ENCODE peak calls at places on chromosomes 13 and 19, in ten cellular contexts. One of them, this sample, is unnamed.

GRCh38 chr13:64993514-64994164 is 2236.5 kb downstream of the PCDH9 start:
- DNase-seq in nucleus accumbens: no peak
- DNase-seq in stromal cell of bone marrow: no peak
- DNase-seq in WTC11: no peak
- DNase-seq in stimulated activated CD4-positive, alpha-beta T cell treated with anti-CD3 and anti-CD28 coated beads, TNF-alpha, amount 100 ng/mL, for 1 hour: no peak
- DNase-seq in HT-29: no peak
- DNase-seq in AG04450: no peak
- DNase-seq in H4: no peak
- DNase-seq in heart right ventricle: no peak
- DNase-seq in T follicular helper cell: no peak
- DNase-seq in this sample: no peak

GRCh38 chr19:19053508-19054314 is 10.1 kb upstream of the SLC25A42 start:
- DNase-seq in nucleus accumbens: peak
- DNase-seq in stromal cell of bone marrow: no peak
- DNase-seq in WTC11: peak
- DNase-seq in stimulated activated CD4-positive, alpha-beta T cell treated with anti-CD3 and anti-CD28 coated beads, TNF-alpha, amount 100 ng/mL, for 1 hour: no peak
- DNase-seq in HT-29: peak
- DNase-seq in AG04450: no peak
- DNase-seq in H4: no peak
- DNase-seq in heart right ventricle: peak
- DNase-seq in T follicular helper cell: peak
- DNase-seq in this sample: no peak

GRCh38 chr19:39059302-39059701 is 24.9 kb upstream of the ACP7 start:
- DNase-seq in nucleus accumbens: no peak
- DNase-seq in stromal cell of bone marrow: no peak
- DNase-seq in WTC11: no peak
- DNase-seq in stimulated activated CD4-positive, alpha-beta T cell treated with anti-CD3 and anti-CD28 coated beads, TNF-alpha, amount 100 ng/mL, for 1 hour: no peak
- DNase-seq in HT-29: no peak
- DNase-seq in AG04450: no peak
- DNase-seq in H4: no peak
- DNase-seq in heart right ventricle: no peak
- DNase-seq in T follicular helper cell: no peak
- DNase-seq in this sample: no peak

GRCh38 chr13:110187501-110188161 is 119.3 kb downstream of the COL4A1 start:
- DNase-seq in nucleus accumbens: no peak
- DNase-seq in stromal cell of bone marrow: peak
- DNase-seq in WTC11: no peak
- DNase-seq in stimulated activated CD4-positive, alpha-beta T cell treated with anti-CD3 and anti-CD28 coated beads, TNF-alpha, amount 100 ng/mL, for 1 hour: no peak
- DNase-seq in HT-29: no peak
- DNase-seq in AG04450: peak
- DNase-seq in H4: no peak
- DNase-seq in heart right ventricle: peak
- DNase-seq in T follicular helper cell: no peak
- DNase-seq in this sample: no peak

GRCh38 chr13:43783820-43784219 is 3.0 kb downstream of the ENOX1 start:
- DNase-seq in nucleus accumbens: no peak
- DNase-seq in stromal cell of bone marrow: peak
- DNase-seq in WTC11: no peak
- DNase-seq in stimulated activated CD4-positive, alpha-beta T cell treated with anti-CD3 and anti-CD28 coated beads, TNF-alpha, amount 100 ng/mL, for 1 hour: no peak
- DNase-seq in HT-29: peak
- DNase-seq in AG04450: no peak
- DNase-seq in H4: no peak
- DNase-seq in heart right ventricle: peak
- DNase-seq in T follicular helper cell: no peak
- DNase-seq in this sample: no peak

GRCh38 chr13:20132052-20132634 is 28.7 kb downstream of the GJA3 start:
- DNase-seq in nucleus accumbens: no peak
- DNase-seq in stromal cell of bone marrow: no peak
- DNase-seq in WTC11: no peak
- DNase-seq in stimulated activated CD4-positive, alpha-beta T cell treated with anti-CD3 and anti-CD28 coated beads, TNF-alpha, amount 100 ng/mL, for 1 hour: no peak
- DNase-seq in HT-29: no peak
- DNase-seq in AG04450: no peak
- DNase-seq in H4: no peak
- DNase-seq in heart right ventricle: no peak
- DNase-seq in T follicular helper cell: no peak
- DNase-seq in this sample: no peak

GRCh38 chr19:10981496-10981895 is 20.7 kb downstream of the SMARCA4 start:
- DNase-seq in nucleus accumbens: no peak
- DNase-seq in stromal cell of bone marrow: no peak
- DNase-seq in WTC11: no peak
- DNase-seq in stimulated activated CD4-positive, alpha-beta T cell treated with anti-CD3 and anti-CD28 coated beads, TNF-alpha, amount 100 ng/mL, for 1 hour: no peak
- DNase-seq in HT-29: no peak
- DNase-seq in AG04450: peak
- DNase-seq in H4: no peak
- DNase-seq in heart right ventricle: no peak
- DNase-seq in T follicular helper cell: no peak
- DNase-seq in this sample: no peak

GRCh38 chr19:364496-365287 is 20.1 kb upstream of the MIER2 start:
- DNase-seq in nucleus accumbens: no peak
- DNase-seq in stromal cell of bone marrow: no peak
- DNase-seq in WTC11: no peak
- DNase-seq in stimulated activated CD4-positive, alpha-beta T cell treated with anti-CD3 and anti-CD28 coated beads, TNF-alpha, amount 100 ng/mL, for 1 hour: no peak
- DNase-seq in HT-29: no peak
- DNase-seq in AG04450: no peak
- DNase-seq in H4: no peak
- DNase-seq in heart right ventricle: no peak
- DNase-seq in T follicular helper cell: no peak
- DNase-seq in this sample: no peak

GRCh38 chr13:24747248-24748151 is 16.5 kb upstream of the RNF17 start:
- DNase-seq in nucleus accumbens: no peak
- DNase-seq in stromal cell of bone marrow: no peak
- DNase-seq in WTC11: peak
- DNase-seq in stimulated activated CD4-positive, alpha-beta T cell treated with anti-CD3 and anti-CD28 coated beads, TNF-alpha, amount 100 ng/mL, for 1 hour: no peak
- DNase-seq in HT-29: no peak
- DNase-seq in AG04450: no peak
- DNase-seq in H4: no peak
- DNase-seq in heart right ventricle: no peak
- DNase-seq in T follicular helper cell: no peak
- DNase-seq in this sample: no peak

GRCh38 chr13:75481176-75482069 is 546 bp downstream of the TBC1D4 start:
- DNase-seq in nucleus accumbens: no peak
- DNase-seq in stromal cell of bone marrow: no peak
- DNase-seq in WTC11: peak
- DNase-seq in stimulated activated CD4-positive, alpha-beta T cell treated with anti-CD3 and anti-CD28 coated beads, TNF-alpha, amount 100 ng/mL, for 1 hour: no peak
- DNase-seq in HT-29: peak
- DNase-seq in AG04450: no peak
- DNase-seq in H4: no peak
- DNase-seq in heart right ventricle: peak
- DNase-seq in T follicular helper cell: no peak
- DNase-seq in this sample: no peak

GRCh38 chr13:53060840-53061485 is 32.4 kb downstream of the OLFM4 start:
- DNase-seq in nucleus accumbens: peak
- DNase-seq in stromal cell of bone marrow: no peak
- DNase-seq in WTC11: no peak
- DNase-seq in stimulated activated CD4-positive, alpha-beta T cell treated with anti-CD3 and anti-CD28 coated beads, TNF-alpha, amount 100 ng/mL, for 1 hour: no peak
- DNase-seq in HT-29: no peak
- DNase-seq in AG04450: no peak
- DNase-seq in H4: no peak
- DNase-seq in heart right ventricle: no peak
- DNase-seq in T follicular helper cell: no peak
- DNase-seq in this sample: no peak

GRCh38 chr13:82933986-82934385 is 948.3 kb downstream of the SLITRK1 start:
- DNase-seq in nucleus accumbens: no peak
- DNase-seq in stromal cell of bone marrow: no peak
- DNase-seq in WTC11: no peak
- DNase-seq in stimulated activated CD4-positive, alpha-beta T cell treated with anti-CD3 and anti-CD28 coated beads, TNF-alpha, amount 100 ng/mL, for 1 hour: no peak
- DNase-seq in HT-29: no peak
- DNase-seq in AG04450: no peak
- DNase-seq in H4: no peak
- DNase-seq in heart right ventricle: no peak
- DNase-seq in T follicular helper cell: no peak
- DNase-seq in this sample: no peak

GRCh38 chr19:5691205-5691929 is 1.3 kb downstream of the RPL36 start:
- DNase-seq in nucleus accumbens: no peak
- DNase-seq in stromal cell of bone marrow: no peak
- DNase-seq in WTC11: no peak
- DNase-seq in stimulated activated CD4-positive, alpha-beta T cell treated with anti-CD3 and anti-CD28 coated beads, TNF-alpha, amount 100 ng/mL, for 1 hour: no peak
- DNase-seq in HT-29: peak
- DNase-seq in AG04450: no peak
- DNase-seq in H4: peak
- DNase-seq in heart right ventricle: peak
- DNase-seq in T follicular helper cell: no peak
- DNase-seq in this sample: no peak

GRCh38 chr13:99997702-99998219 is 16.2 kb downstream of the ZIC2 start:
- DNase-seq in nucleus accumbens: no peak
- DNase-seq in stromal cell of bone marrow: no peak
- DNase-seq in WTC11: no peak
- DNase-seq in stimulated activated CD4-positive, alpha-beta T cell treated with anti-CD3 and anti-CD28 coated beads, TNF-alpha, amount 100 ng/mL, for 1 hour: no peak
- DNase-seq in HT-29: no peak
- DNase-seq in AG04450: no peak
- DNase-seq in H4: no peak
- DNase-seq in heart right ventricle: no peak
- DNase-seq in T follicular helper cell: no peak
- DNase-seq in this sample: no peak

GRCh38 chr13:42375663-42376062 is 103.7 kb downstream of the AKAP11 start:
- DNase-seq in nucleus accumbens: no peak
- DNase-seq in stromal cell of bone marrow: no peak
- DNase-seq in WTC11: no peak
- DNase-seq in stimulated activated CD4-positive, alpha-beta T cell treated with anti-CD3 and anti-CD28 coated beads, TNF-alpha, amount 100 ng/mL, for 1 hour: no peak
- DNase-seq in HT-29: no peak
- DNase-seq in AG04450: no peak
- DNase-seq in H4: no peak
- DNase-seq in heart right ventricle: no peak
- DNase-seq in T follicular helper cell: no peak
- DNase-seq in this sample: no peak

GRCh38 chr19:54017266-54017665 is 25.8 kb downstream of the CACNG6 start:
- DNase-seq in nucleus accumbens: no peak
- DNase-seq in stromal cell of bone marrow: no peak
- DNase-seq in WTC11: no peak
- DNase-seq in stimulated activated CD4-positive, alpha-beta T cell treated with anti-CD3 and anti-CD28 coated beads, TNF-alpha, amount 100 ng/mL, for 1 hour: no peak
- DNase-seq in HT-29: peak
- DNase-seq in AG04450: no peak
- DNase-seq in H4: peak
- DNase-seq in heart right ventricle: no peak
- DNase-seq in T follicular helper cell: no peak
- DNase-seq in this sample: no peak

GRCh38 chr13:85503797-85504196 is 295.4 kb downstream of the SLITRK6 start:
- DNase-seq in nucleus accumbens: no peak
- DNase-seq in stromal cell of bone marrow: no peak
- DNase-seq in WTC11: no peak
- DNase-seq in stimulated activated CD4-positive, alpha-beta T cell treated with anti-CD3 and anti-CD28 coated beads, TNF-alpha, amount 100 ng/mL, for 1 hour: no peak
- DNase-seq in HT-29: peak
- DNase-seq in AG04450: no peak
- DNase-seq in H4: no peak
- DNase-seq in heart right ventricle: no peak
- DNase-seq in T follicular helper cell: no peak
- DNase-seq in this sample: no peak

GRCh38 chr19:17107546-17108452 is 32.2 kb downstream of the MYO9B start:
- DNase-seq in nucleus accumbens: no peak
- DNase-seq in stromal cell of bone marrow: peak
- DNase-seq in WTC11: no peak
- DNase-seq in stimulated activated CD4-positive, alpha-beta T cell treated with anti-CD3 and anti-CD28 coated beads, TNF-alpha, amount 100 ng/mL, for 1 hour: no peak
- DNase-seq in HT-29: peak
- DNase-seq in AG04450: peak
- DNase-seq in H4: peak
- DNase-seq in heart right ventricle: peak
- DNase-seq in T follicular helper cell: no peak
- DNase-seq in this sample: peak

GRCh38 chr19:2837430-2837829 is 3.8 kb upstream of the ZNF555 start:
- DNase-seq in nucleus accumbens: no peak
- DNase-seq in stromal cell of bone marrow: no peak
- DNase-seq in WTC11: no peak
- DNase-seq in stimulated activated CD4-positive, alpha-beta T cell treated with anti-CD3 and anti-CD28 coated beads, TNF-alpha, amount 100 ng/mL, for 1 hour: no peak
- DNase-seq in HT-29: no peak
- DNase-seq in AG04450: no peak
- DNase-seq in H4: no peak
- DNase-seq in heart right ventricle: no peak
- DNase-seq in T follicular helper cell: no peak
- DNase-seq in this sample: no peak

GRCh38 chr13:50691682-50692263 is 151.7 kb downstream of the DLEU7 start:
- DNase-seq in nucleus accumbens: no peak
- DNase-seq in stromal cell of bone marrow: no peak
- DNase-seq in WTC11: no peak
- DNase-seq in stimulated activated CD4-positive, alpha-beta T cell treated with anti-CD3 and anti-CD28 coated beads, TNF-alpha, amount 100 ng/mL, for 1 hour: no peak
- DNase-seq in HT-29: no peak
- DNase-seq in AG04450: no peak
- DNase-seq in H4: no peak
- DNase-seq in heart right ventricle: no peak
- DNase-seq in T follicular helper cell: no peak
- DNase-seq in this sample: no peak

GRCh38 chr19:23516266-23516665 is 121.0 kb upstream of the ZNF91 start:
- DNase-seq in nucleus accumbens: no peak
- DNase-seq in stromal cell of bone marrow: no peak
- DNase-seq in WTC11: no peak
- DNase-seq in stimulated activated CD4-positive, alpha-beta T cell treated with anti-CD3 and anti-CD28 coated beads, TNF-alpha, amount 100 ng/mL, for 1 hour: no peak
- DNase-seq in HT-29: no peak
- DNase-seq in AG04450: no peak
- DNase-seq in H4: no peak
- DNase-seq in heart right ventricle: no peak
- DNase-seq in T follicular helper cell: no peak
- DNase-seq in this sample: no peak

GRCh38 chr19:38304352-38304865 is 358 bp downstream of the C19orf33 start:
- DNase-seq in nucleus accumbens: no peak
- DNase-seq in stromal cell of bone marrow: no peak
- DNase-seq in WTC11: peak
- DNase-seq in stimulated activated CD4-positive, alpha-beta T cell treated with anti-CD3 and anti-CD28 coated beads, TNF-alpha, amount 100 ng/mL, for 1 hour: no peak
- DNase-seq in HT-29: no peak
- DNase-seq in AG04450: no peak
- DNase-seq in H4: no peak
- DNase-seq in heart right ventricle: no peak
- DNase-seq in T follicular helper cell: no peak
- DNase-seq in this sample: no peak

GRCh38 chr13:98782654-98783053 is 30.2 kb upstream of the SLC15A1 start:
- DNase-seq in nucleus accumbens: no peak
- DNase-seq in stromal cell of bone marrow: no peak
- DNase-seq in WTC11: no peak
- DNase-seq in stimulated activated CD4-positive, alpha-beta T cell treated with anti-CD3 and anti-CD28 coated beads, TNF-alpha, amount 100 ng/mL, for 1 hour: no peak
- DNase-seq in HT-29: peak
- DNase-seq in AG04450: no peak
- DNase-seq in H4: peak
- DNase-seq in heart right ventricle: no peak
- DNase-seq in T follicular helper cell: no peak
- DNase-seq in this sample: no peak

GRCh38 chr19:57633832-57634131 is 814 bp downstream of the ZNF211 start:
- DNase-seq in nucleus accumbens: no peak
- DNase-seq in stromal cell of bone marrow: no peak
- DNase-seq in WTC11: no peak
- DNase-seq in stimulated activated CD4-positive, alpha-beta T cell treated with anti-CD3 and anti-CD28 coated beads, TNF-alpha, amount 100 ng/mL, for 1 hour: no peak
- DNase-seq in HT-29: no peak
- DNase-seq in AG04450: no peak
- DNase-seq in H4: no peak
- DNase-seq in heart right ventricle: no peak
- DNase-seq in T follicular helper cell: no peak
- DNase-seq in this sample: no peak

GRCh38 chr19:28497137-28497536 is 715.8 kb downstream of the UQCRFS1 start:
- DNase-seq in nucleus accumbens: no peak
- DNase-seq in stromal cell of bone marrow: no peak
- DNase-seq in WTC11: no peak
- DNase-seq in stimulated activated CD4-positive, alpha-beta T cell treated with anti-CD3 and anti-CD28 coated beads, TNF-alpha, amount 100 ng/mL, for 1 hour: no peak
- DNase-seq in HT-29: no peak
- DNase-seq in AG04450: no peak
- DNase-seq in H4: no peak
- DNase-seq in heart right ventricle: no peak
- DNase-seq in T follicular helper cell: no peak
- DNase-seq in this sample: no peak

GRCh38 chr13:85798999-85799646 is at the start of gene SLITRK6:
- DNase-seq in nucleus accumbens: no peak
- DNase-seq in stromal cell of bone marrow: peak
- DNase-seq in WTC11: no peak
- DNase-seq in stimulated activated CD4-positive, alpha-beta T cell treated with anti-CD3 and anti-CD28 coated beads, TNF-alpha, amount 100 ng/mL, for 1 hour: no peak
- DNase-seq in HT-29: peak
- DNase-seq in AG04450: peak
- DNase-seq in H4: peak
- DNase-seq in heart right ventricle: no peak
- DNase-seq in T follicular helper cell: no peak
- DNase-seq in this sample: no peak

GRCh38 chr19:56253737-56254136 is 18.8 kb upstream of the EDDM13 start:
- DNase-seq in nucleus accumbens: no peak
- DNase-seq in stromal cell of bone marrow: peak
- DNase-seq in WTC11: no peak
- DNase-seq in stimulated activated CD4-positive, alpha-beta T cell treated with anti-CD3 and anti-CD28 coated beads, TNF-alpha, amount 100 ng/mL, for 1 hour: no peak
- DNase-seq in HT-29: peak
- DNase-seq in AG04450: peak
- DNase-seq in H4: peak
- DNase-seq in heart right ventricle: no peak
- DNase-seq in T follicular helper cell: no peak
- DNase-seq in this sample: no peak

This sample was measured in C1 segment of cervical spinal cord.